ENCODE peak calls at places on chromosome 11, in eight cellular contexts. T, G, M, A, O, Z, W and U are unnamed samples.

GRCh38 chr11:78392854-78393253 is 24.8 kb downstream of the GAB2 start:
- DNase-seq in T (no peak), G (no peak), M (no peak), A (no peak), O (no peak), Z (no peak), W (no peak), U (no peak)

GRCh38 chr11:17730608-17731462 is 3.7 kb upstream of the KCNC1 start:
- DNase-seq in T (peak; percentile 92), G (peak; percentile 62), M (peak; percentile 85), A (peak; percentile 92), O (peak; percentile 90), Z (peak; percentile 64), W (peak; percentile 78), U (no peak)

GRCh38 chr11:105024394-105024793 is 1.4 kb upstream of the CASP5 start:
- DNase-seq in T (no peak), G (no peak), M (no peak), A (no peak), O (no peak), Z (no peak), W (no peak), U (no peak)

GRCh38 chr11:43074810-43075209 is 237.0 kb upstream of the API5 start:
- DNase-seq in T (no peak), G (no peak), M (no peak), A (no peak), O (no peak), Z (no peak), W (no peak), U (no peak)

GRCh38 chr11:69920500-69921428 is 101.5 kb upstream of the FGF3 start:
- DNase-seq in T (peak; percentile 65), G (no peak), M (no peak), A (peak; percentile 41), O (no peak), Z (no peak), W (peak; percentile 19), U (no peak)

GRCh38 chr11:110098645-110099044 is 5.5 kb downstream of the ZC3H12C start:
- DNase-seq in T (no peak), G (no peak), M (no peak), A (no peak), O (no peak), Z (no peak), W (no peak), U (no peak)

GRCh38 chr11:60504219-60504618 is 11.0 kb upstream of the MS4A13 start:
- DNase-seq in T (no peak), G (no peak), M (no peak), A (no peak), O (no peak), Z (no peak), W (no peak), U (no peak)

GRCh38 chr11:26493616-26494015 is 78.4 kb downstream of the MUC15 start:
- DNase-seq in T (no peak), G (no peak), M (peak; percentile 16), A (peak; percentile 4), O (no peak), Z (no peak), W (no peak), U (no peak)

GRCh38 chr11:2400761-2401435 is 348 bp downstream of the TSSC4 start:
- DNase-seq in T (no peak), G (peak; percentile 21), M (no peak), A (no peak), O (no peak), Z (no peak), W (no peak), U (no peak)